ENCODE peak calls at places on chromosomes 16 and 17, in six cellular contexts. L is CD8-positive, alpha-beta T cell; D is effector memory CD4-positive, alpha-beta T cell; E is GM06990; C is fibroblast of villous mesenchyme; F is body of pancreas. I is an unnamed sample.

GRCh38 chr17:3531266-3532101 is 26.1 kb downstream of the TRPV3 start:
- DNase-seq in L (no peak), F (peak; percentile 38), C (no peak), E (no peak), D (no peak), I (peak; percentile 59)

GRCh38 chr17:50845260-50846147 is 10.1 kb downstream of the WFIKKN2 start:
- DNase-seq in F (no peak), L (peak; percentile 31), E (no peak), D (no peak), C (peak; percentile 34), I (no peak)

GRCh38 chr17:69367298-69367697 is 40.4 kb upstream of the ABCA5 start:
- DNase-seq in C (no peak), D (no peak), E (peak; percentile 9), L (no peak), F (no peak), I (no peak)

GRCh38 chr16:898761-899677 is 71.8 kb downstream of the LMF1 start:
- DNase-seq in E (no peak), L (no peak), F (no peak), D (no peak), C (no peak), I (no peak)

GRCh38 chr17:57016764-57017116 is 38.8 kb downstream of the SCPEP1 start:
- DNase-seq in D (no peak), E (no peak), L (no peak), C (no peak), F (no peak), I (no peak)

GRCh38 chr17:6070280-6070894 is at the start of gene WSCD1:
- DNase-seq in D (no peak), F (peak; percentile 14), L (no peak), E (no peak), C (no peak), I (no peak)

GRCh38 chr17:49217651-49218413 is 7.3 kb downstream of the ABI3 start:
- DNase-seq in L (peak; percentile 83), E (peak; percentile 76), F (peak; percentile 77), C (no peak), D (peak; percentile 63), I (peak; percentile 86)

GRCh38 chr17:72850410-72850809 is 242.1 kb downstream of the SLC39A11 start:
- DNase-seq in F (no peak), L (no peak), C (peak; percentile 3), D (no peak), E (no peak), I (no peak)

GRCh38 chr16:85981826-85982562 is 83.0 kb downstream of the IRF8 start:
- DNase-seq in C (no peak), D (no peak), F (no peak), E (no peak), L (no peak), I (no peak)

GRCh38 chr17:68288804-68289203 is 2.1 kb downstream of the SLC16A6 start:
- DNase-seq in D (no peak), F (peak; percentile 41), E (no peak), L (no peak), C (no peak), I (no peak)

GRCh38 chr17:7557825-7558543 is 566 bp upstream of the TNFSF13 start:
- DNase-seq in C (peak; percentile 55), D (no peak), F (peak; percentile 97), L (no peak), E (peak; percentile 73), I (peak; percentile 97)

GRCh38 chr17:38702166-38702899 is 2.7 kb upstream of the MLLT6 start:
- DNase-seq in L (peak; percentile 87), F (peak; percentile 90), C (peak; percentile 83), E (peak; percentile 91), D (peak; percentile 74), I (peak; percentile 95)

GRCh38 chr17:57174591-57174990 is 81.7 kb upstream of the MSI2 start:
- DNase-seq in E (peak; percentile 56), F (no peak), L (no peak), D (no peak), C (no peak), I (no peak)

GRCh38 chr17:46958192-46958591 is 20.9 kb downstream of the RPRML start:
- DNase-seq in C (no peak), F (no peak), L (no peak), E (no peak), D (no peak), I (no peak)

GRCh38 chr16:56871172-56871593 is 6.2 kb downstream of the SLC12A3 start:
- DNase-seq in E (peak; percentile 72), L (no peak), D (no peak), F (peak; percentile 56), C (peak; percentile 70), I (no peak)

GRCh38 chr17:74454197-74455024 is 12.0 kb upstream of the CD300A start:
- DNase-seq in C (peak; percentile 71), E (peak; percentile 83), F (peak; percentile 32), D (no peak), L (peak; percentile 80), I (peak; percentile 96)

GRCh38 chr16:86980644-86981043 is 336.5 kb downstream of the C16orf95 start:
- DNase-seq in D (no peak), L (no peak), E (no peak), F (no peak), C (no peak), I (no peak)

GRCh38 chr17:32523827-32524552 is 37.2 kb downstream of the CDK5R1 start:
- DNase-seq in E (peak; percentile 81), D (no peak), C (no peak), F (no peak), L (no peak), I (no peak)

GRCh38 chr17:4945176-4945943 is 3.0 kb downstream of the PFN1 start:
- DNase-seq in D (peak; percentile 56), E (peak; percentile 68), F (peak; percentile 81), C (peak; percentile 89), L (peak; percentile 79), I (peak; percentile 75)

GRCh38 chr17:4156750-4157381 is 13.9 kb downstream of the CYB5D2 start:
- DNase-seq in E (no peak), L (no peak), C (no peak), D (no peak), F (no peak), I (no peak)

GRCh38 chr17:78806451-78806850 is 24.4 kb upstream of the CYTH1 start:
- DNase-seq in D (peak; percentile 51), F (peak; percentile 34), L (peak; percentile 85), C (no peak), E (no peak), I (no peak)

GRCh38 chr17:14747576-14747940 is 446.7 kb downstream of the HS3ST3B1 start:
- DNase-seq in F (no peak), C (no peak), D (no peak), E (no peak), L (no peak), I (no peak)

GRCh38 chr17:44193326-44194084 is 6.2 kb downstream of the ATXN7L3 start:
- DNase-seq in F (no peak), C (no peak), E (no peak), L (no peak), D (no peak), I (no peak)

GRCh38 chr16:28910046-28911031 is 14.7 kb downstream of the RABEP2 start:
- DNase-seq in C (no peak), E (no peak), F (no peak), L (no peak), D (no peak), I (no peak)

GRCh38 chr16:70706948-70707465 is 21.2 kb upstream of the MTSS2 start:
- DNase-seq in F (no peak), E (no peak), C (peak; percentile 93), D (no peak), L (no peak), I (no peak)

GRCh38 chr16:54687043-54687655 is 243.5 kb upstream of the IRX5 start:
- DNase-seq in D (no peak), E (no peak), F (no peak), C (peak; percentile 1), L (no peak), I (no peak)

GRCh38 chr16:71927787-71928186 is 32.5 kb downstream of the IST1 start:
- DNase-seq in D (no peak), E (no peak), L (no peak), F (no peak), C (no peak), I (no peak)

GRCh38 chr16:88351521-88352101 is 31.1 kb upstream of the ZNF469 start:
- DNase-seq in D (no peak), F (no peak), L (no peak), C (no peak), E (no peak), I (no peak)

GRCh38 chr17:36942631-36943125 is 5.4 kb downstream of the LHX1 start:
- DNase-seq in F (no peak), E (no peak), L (peak; percentile 52), C (no peak), D (no peak), I (no peak)

DNA sequence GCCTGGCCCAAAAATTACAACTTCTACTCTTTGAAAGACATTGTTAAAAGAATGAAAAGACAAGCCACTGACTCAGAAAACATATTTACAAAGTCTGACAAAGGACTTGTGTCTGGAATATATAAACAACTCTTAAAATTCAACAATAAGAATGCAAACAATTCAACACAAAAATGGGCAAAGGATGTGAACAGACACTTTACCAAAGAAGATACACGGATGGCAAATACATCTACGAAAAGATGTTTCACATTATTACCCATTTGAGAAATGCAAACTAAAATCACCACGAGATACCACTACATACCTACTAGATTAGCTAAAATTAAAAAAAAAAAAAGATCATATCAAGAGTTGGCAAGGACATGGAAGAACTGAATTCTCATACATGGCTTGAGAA is 80.8 kb upstream of the METRNL start:
- DNase-seq in C (no peak), D (no peak), E (no peak), F (no peak), L (no peak), I (no peak)
- H3K4me3 ChIP-seq in C (no peak overlapping the region), D (no peak overlapping the region), E (no peak overlapping the region), F (no peak overlapping the region), L (no peak overlapping the region), I (no peak overlapping the region)

DNA sequence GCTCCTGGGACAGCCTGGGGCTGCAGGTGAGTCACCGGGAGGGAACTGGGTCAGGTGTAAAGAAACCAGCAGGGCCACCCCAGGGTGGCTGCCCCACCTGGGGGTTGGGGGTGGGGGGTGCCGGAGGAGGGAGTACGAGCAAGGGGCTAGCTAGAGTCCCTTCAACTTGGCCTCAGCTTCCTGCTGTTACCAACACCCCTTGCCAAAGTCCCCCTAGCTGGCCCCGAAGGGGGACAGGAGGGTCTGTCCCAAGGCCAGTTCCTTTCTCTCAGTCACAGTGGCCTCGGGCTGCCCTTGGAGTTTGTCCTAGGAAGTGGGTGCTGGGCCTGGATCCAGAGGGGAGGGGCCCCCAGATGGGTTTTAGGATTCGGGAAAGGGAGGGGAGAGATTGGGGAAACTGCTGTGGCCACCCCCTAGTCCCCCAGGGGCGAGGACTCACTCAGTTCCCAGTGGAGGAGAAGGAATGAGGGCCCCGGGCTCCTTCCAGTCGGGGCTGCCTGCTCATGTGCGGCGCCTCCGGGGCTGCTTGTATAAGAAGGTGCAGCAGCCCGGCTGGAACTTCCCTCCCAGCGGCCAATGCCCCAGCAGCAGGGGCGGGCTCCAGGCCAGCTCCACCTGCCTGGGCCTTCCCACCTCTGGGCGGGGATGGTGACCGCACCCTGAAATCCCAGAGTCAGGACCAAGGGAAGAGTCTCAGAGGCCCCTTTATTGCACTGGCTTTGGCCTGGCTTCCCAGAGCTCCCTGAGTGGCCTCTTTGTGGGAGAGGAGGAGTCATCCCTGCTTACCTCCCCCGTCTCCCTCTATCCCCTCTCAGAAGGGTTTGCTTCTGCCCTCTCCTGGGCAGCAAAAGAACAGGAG is 7.3 kb downstream of the ARHGAP27 start:
- DNase-seq in C (peak; percentile 76), E (no peak), D (no peak), L (no peak), F (peak; percentile 87), I (peak; percentile 91)
- H3K4me3 ChIP-seq in C (no peak overlapping the region), E (peak overlapping the region; percentile 35), D (no peak overlapping the region), L (no peak overlapping the region), F (no peak overlapping the region), I (peak overlapping the region; percentile 24)

GRCh38 chr17:80621335-80622169 is 76.9 kb downstream of the RPTOR start:
- DNase-seq in E (no peak), C (no peak), F (no peak), D (no peak), L (peak; percentile 48), I (no peak)
- H3K4me3 ChIP-seq in E (no peak overlapping the region), C (no peak overlapping the region), F (no peak overlapping the region), D (no peak overlapping the region), L (no peak overlapping the region), I (no peak overlapping the region)

GRCh38 chr17:42248351-42249179 is 27.6 kb downstream of the STAT5B start:
- DNase-seq in C (peak; percentile 98), E (peak; percentile 48), F (peak; percentile 96), L (peak; percentile 82), D (peak; percentile 61), I (no peak)
- H3K4me3 ChIP-seq in C (peak overlapping the region; percentile 41), E (peak overlapping the region; percentile 52), F (no peak overlapping the region), L (peak overlapping the region; percentile 46), D (peak overlapping the region; percentile 18), I (peak overlapping the region; percentile 22)

I was measured in upper lobe of right lung.